ENCODE peak calls at places on chromosomes 16 and 17, in six cellular contexts. P is K562, E is prostate gland, I is breast epithelium, M is HCT116, V is SK-N-SH. C is an unnamed sample.

GRCh38 chr16:426906-427249 is 1.4 kb downstream of the RAB11FIP3 start:
- DNase-seq in M (no peak), V (no peak), E (no peak), P (no peak), I (no peak), C (no peak)

GRCh38 chr16:56351481-56351880 is 73.9 kb downstream of the AMFR start:
- DNase-seq in P (no peak), V (no peak), I (no peak), E (no peak), M (no peak), C (no peak)

GRCh38 chr16:61892531-61892930 is 143.7 kb downstream of the CDH8 start:
- DNase-seq in E (no peak), M (no peak), I (no peak), P (no peak), V (no peak), C (no peak)

GRCh38 chr17:39863918-39864746 is at the start of gene IKZF3:
- DNase-seq in V (peak; percentile 78), P (peak; percentile 72), M (no peak), I (peak; percentile 36), E (peak; percentile 51), C (peak; percentile 84)

GRCh38 chr17:30062372-30062771 is 54.2 kb upstream of the NSRP1 start:
- DNase-seq in P (no peak), M (no peak), V (no peak), E (no peak), I (no peak), C (no peak)

GRCh38 chr17:63399316-63399715 is 46.8 kb downstream of the CYB561 start:
- DNase-seq in E (no peak), P (no peak), M (no peak), I (no peak), V (peak; percentile 50), C (no peak)

GRCh38 chr17:59842901-59843652 is 49.7 kb downstream of the TUBD1 start:
- DNase-seq in E (peak; percentile 64), V (no peak), P (peak; percentile 61), I (peak; percentile 62), M (peak; percentile 96), C (peak; percentile 74)

GRCh38 chr16:89315791-89316581 is 98.5 kb downstream of the ZNF778 start:
- DNase-seq in E (no peak), V (no peak), M (no peak), P (peak; percentile 63), I (no peak), C (peak; percentile 34)

GRCh38 chr16:87881327-87882200 is 12.3 kb upstream of the SLC7A5 start:
- DNase-seq in P (no peak), I (no peak), V (no peak), E (no peak), M (no peak), C (no peak)

GRCh38 chr17:1119924-1120323 is 59.9 kb downstream of the ABR start:
- DNase-seq in P (no peak), V (no peak), M (no peak), E (no peak), I (no peak), C (no peak)

GRCh38 chr16:50999181-50999580 is 151.9 kb downstream of the SALL1 start:
- DNase-seq in M (no peak), E (no peak), I (no peak), P (no peak), V (no peak), C (no peak)

GRCh38 chr17:57035971-57036481 is 49.0 kb upstream of the AKAP1 start:
- DNase-seq in V (no peak), M (no peak), E (peak; percentile 61), P (no peak), I (peak; percentile 87), C (peak; percentile 83)

GRCh38 chr17:75592364-75593020 is 4.9 kb downstream of the MYO15B start:
- DNase-seq in V (no peak), M (no peak), P (no peak), E (no peak), I (no peak), C (no peak)

GRCh38 chr17:73576556-73576955 is 67.7 kb downstream of the SDK2 start:
- DNase-seq in E (no peak), I (no peak), M (no peak), P (no peak), V (no peak), C (no peak)

GRCh38 chr17:4636474-4637100 is 4.9 kb downstream of the ALOX15 start:
- DNase-seq in P (no peak), E (no peak), I (no peak), V (no peak), M (no peak), C (no peak)

GRCh38 chr17:2067559-2067958 is 12.7 kb downstream of the HIC1 start:
- DNase-seq in M (no peak), V (no peak), P (no peak), I (no peak), E (no peak), C (no peak)

GRCh38 chr16:68403177-68403576 is 45.1 kb downstream of the SMPD3 start:
- DNase-seq in M (no peak), E (no peak), V (no peak), P (no peak), I (no peak), C (no peak)

GRCh38 chr16:85498607-85499006 is 114.5 kb upstream of the GSE1 start:
- DNase-seq in P (no peak), V (no peak), I (no peak), M (no peak), E (no peak), C (peak; percentile 42)

GRCh38 chr17:60535382-60536279 is 9.6 kb upstream of the APPBP2 start:
- DNase-seq in I (no peak), E (no peak), P (no peak), M (no peak), V (peak; percentile 61), C (no peak)

GRCh38 chr16:23505942-23506605 is 4.2 kb downstream of the GGA2 start:
- DNase-seq in E (no peak), P (peak; percentile 38), I (no peak), V (no peak), M (no peak), C (no peak)

GRCh38 chr17:42578282-42578869 is 847 bp upstream of the PSMC3IP start:
- DNase-seq in I (peak; percentile 54), V (peak; percentile 91), M (peak; percentile 74), P (peak; percentile 92), E (peak; percentile 69), C (peak; percentile 79)

DNA sequence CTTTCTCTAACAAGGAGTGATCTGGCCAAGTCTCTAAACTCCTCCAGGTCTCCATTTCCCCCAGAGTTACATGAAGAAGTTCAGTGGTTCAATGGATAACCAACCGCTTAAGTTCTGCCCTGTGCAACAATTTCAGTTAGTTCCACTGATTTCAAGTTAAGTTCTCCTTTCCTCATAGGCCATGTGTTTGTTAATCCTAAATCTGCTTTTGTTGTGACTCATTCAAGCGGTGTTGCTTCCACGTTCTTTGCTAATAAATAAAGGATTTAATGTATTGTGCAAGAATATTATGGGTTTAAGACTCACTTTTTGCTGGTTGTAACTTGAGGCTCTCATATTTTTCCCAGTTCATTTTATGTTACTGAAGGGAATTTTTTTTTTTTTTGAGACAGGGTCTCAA is 36.3 kb downstream of the GNA13 start:
- DNase-seq in M (no peak), P (no peak), V (no peak), I (no peak), E (no peak), C (no peak)
- TF ChIP-seq POLR2AphosphoS5 in M (no peak), P (no peak), V (no peak), I (no peak), E (no peak), C (peak; percentile 53)

GRCh38 chr16:28277537-28278388 is 14.6 kb upstream of the SBK1 start:
- DNase-seq in I (peak; percentile 78), P (peak; percentile 86), V (peak; percentile 86), E (peak; percentile 82), M (peak; percentile 65), C (peak; percentile 91)
- TF ChIP-seq POLR2AphosphoS5 in I (no peak), P (no peak), V (no peak), E (peak; percentile 51), M (peak; percentile 46), C (no peak)

GRCh38 chr16:11844499-11844898 is 6.8 kb downstream of the RSL1D1 start:
- DNase-seq in P (no peak), V (no peak), I (no peak), E (no peak), M (no peak), C (no peak)
- TF ChIP-seq POLR2AphosphoS5 in P (no peak), V (no peak), I (no peak), E (no peak), M (no peak), C (no peak)

DNA sequence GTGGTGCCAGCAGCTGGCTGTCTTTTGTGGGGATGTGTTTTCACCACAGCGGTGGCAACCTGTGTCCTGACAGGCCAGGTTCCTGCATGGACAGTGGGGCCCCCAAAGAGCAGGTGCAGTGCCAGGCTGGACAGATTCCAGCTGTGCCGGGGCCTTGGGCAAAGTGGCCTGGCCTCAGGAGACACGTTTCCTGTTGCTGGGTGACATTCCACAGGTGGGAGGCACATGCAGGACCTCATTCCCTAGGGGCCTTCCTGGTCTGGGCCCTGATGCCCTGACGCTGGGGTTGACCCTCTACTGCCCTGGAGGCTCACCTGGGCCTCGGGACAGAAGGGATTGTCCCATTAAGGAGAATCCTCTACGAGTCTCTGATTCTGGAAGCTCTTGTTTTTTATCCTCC is 182.4 kb downstream of the RAB11FIP4 start:
- DNase-seq in M (no peak), V (peak; percentile 16), I (no peak), P (no peak), E (no peak), C (no peak)
- TF ChIP-seq POLR2AphosphoS5 in M (no peak), V (no peak), I (no peak), P (no peak), E (no peak), C (no peak)

GRCh38 chr17:35259001-35259400 is 16.1 kb downstream of the SLFN5 start:
- DNase-seq in V (no peak), E (no peak), I (no peak), P (no peak), M (no peak), C (no peak)
- TF ChIP-seq POLR2AphosphoS5 in V (no peak), E (no peak), I (no peak), P (no peak), M (no peak), C (no peak)

DNA sequence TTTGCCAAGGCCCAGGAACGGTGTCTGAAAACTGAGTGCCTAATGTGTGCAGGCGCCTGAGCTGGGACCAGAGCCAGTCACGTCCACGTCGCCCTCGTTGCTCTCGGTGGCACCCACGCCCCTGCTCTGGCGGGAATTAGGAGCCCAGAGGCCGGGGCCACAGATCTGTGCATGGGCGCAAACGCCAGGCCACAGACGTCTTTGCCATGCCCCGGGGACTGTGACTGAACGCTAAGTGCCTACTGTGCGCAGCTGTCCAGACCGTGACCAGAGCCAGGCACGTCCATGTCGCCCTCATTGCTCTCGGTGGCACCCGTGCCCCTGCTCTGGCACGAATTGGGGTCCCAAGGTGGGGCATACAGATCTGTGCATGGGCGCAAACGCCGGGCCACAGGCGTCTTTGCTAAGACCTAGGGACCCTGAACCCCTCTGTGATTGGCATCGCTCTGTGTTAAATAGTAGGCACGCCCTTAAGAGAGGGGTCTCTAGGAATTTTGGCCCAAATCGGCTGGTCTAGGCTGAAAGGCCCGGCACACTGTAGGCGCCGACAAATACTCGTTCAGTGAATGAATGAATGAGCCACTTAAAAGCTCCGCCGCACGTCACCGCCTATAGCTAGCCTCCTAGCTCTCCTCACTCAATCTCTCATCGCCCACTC is 830 bp upstream of the UBALD1 start:
- DNase-seq in I (peak; percentile 52), P (no peak), E (no peak), M (no peak), V (no peak), C (no peak)
- TF ChIP-seq POLR2AphosphoS5 in I (no peak), P (no peak), E (no peak), M (no peak), V (no peak), C (no peak)

C was measured in stomach.